ENCODE peak calls at places on chromosomes 2 and 18, in seven cellular contexts. P is bronchial epithelial cell; R is activated CD8-positive, alpha-beta T cell treated with anti-CD3 and anti-CD28 coated beads for 36 hours; V is A549; K is lung; C is astrocyte of the spinal cord; U is GM13977. Y is an unnamed sample.

GRCh38 chr2:160157861-160158813 is 41.9 kb downstream of the ITGB6 start:
- DNase-seq in P (peak), R (no peak), V (no peak), K (no peak), C (peak), U (no peak), Y (peak)

GRCh38 chr2:61135510-61135909 is 26.5 kb upstream of the C2orf74 start:
- DNase-seq in P (peak), R (no peak), V (no peak), K (no peak), C (peak), U (no peak), Y (peak)

GRCh38 chr2:160581035-160581434 is 87.4 kb upstream of the RBMS1 start:
- DNase-seq in P (peak), R (no peak), V (no peak), K (no peak), C (peak), U (no peak), Y (no peak)

GRCh38 chr2:115733190-115733775 is 1290.8 kb downstream of the DPP10 start:
- DNase-seq in P (no peak), R (no peak), V (no peak), K (no peak), C (no peak), U (no peak), Y (no peak)

GRCh38 chr2:84782717-84783442 is 98.0 kb downstream of the TRABD2A start:
- DNase-seq in P (peak), R (peak), V (no peak), K (no peak), C (no peak), U (no peak), Y (no peak)

GRCh38 chr2:15177103-15177502 is 384.0 kb downstream of the NBAS start:
- DNase-seq in P (peak), R (peak), V (no peak), K (no peak), C (peak), U (peak), Y (no peak)

GRCh38 chr2:66581461-66582363 is 146.8 kb downstream of the MEIS1 start:
- DNase-seq in P (no peak), R (no peak), V (no peak), K (peak), C (no peak), U (no peak), Y (no peak)

GRCh38 chr2:100286318-100286717 is 36.0 kb downstream of the LONRF2 start:
- DNase-seq in P (no peak), R (no peak), V (no peak), K (no peak), C (no peak), U (no peak), Y (no peak)

GRCh38 chr2:38620282-38620977 is 17.7 kb upstream of the HNRNPLL start:
- DNase-seq in P (no peak), R (no peak), V (no peak), K (no peak), C (peak), U (no peak), Y (no peak)

GRCh38 chr2:215654177-215654850 is 218.4 kb upstream of the FN1 start:
- DNase-seq in P (no peak), R (no peak), V (no peak), K (no peak), C (peak), U (no peak), Y (no peak)

GRCh38 chr2:111617804-111618576 is 266.0 kb downstream of the ANAPC1 start:
- DNase-seq in P (no peak), R (no peak), V (no peak), K (no peak), C (no peak), U (no peak), Y (no peak)

GRCh38 chr18:35890323-35890722 is 82.2 kb upstream of the RMP24 start:
- DNase-seq in P (no peak), R (no peak), V (no peak), K (no peak), C (no peak), U (no peak), Y (no peak)

GRCh38 chr18:64678048-64678447 is 529.2 kb upstream of the LINC00305 start:
- DNase-seq in P (no peak), R (no peak), V (no peak), K (no peak), C (no peak), U (no peak), Y (no peak)

GRCh38 chr2:150911766-150912280 is 349.8 kb downstream of the RBM43 start:
- DNase-seq in P (peak), R (no peak), V (peak), K (peak), C (peak), U (no peak), Y (peak)

GRCh38 chr2:30272761-30273573 is 41.6 kb downstream of the LBH start:
- DNase-seq in P (peak), R (peak), V (peak), K (no peak), C (peak), U (no peak), Y (peak)

GRCh38 chr2:232520088-232520487 is at the start of gene PRSS56:
- DNase-seq in P (no peak), R (no peak), V (no peak), K (no peak), C (no peak), U (no peak), Y (no peak)

GRCh38 chr18:37393945-37394609 is 171.5 kb downstream of the CELF4 start:
- DNase-seq in P (no peak), R (peak), V (peak), K (peak), C (peak), U (peak), Y (peak)

GRCh38 chr2:234463626-234464290 is 33.1 kb downstream of the ARL4C start:
- DNase-seq in P (peak), R (peak), V (peak), K (peak), C (no peak), U (no peak), Y (peak)

GRCh38 chr2:130288467-130289403 is 54.0 kb upstream of the IMP4 start:
- DNase-seq in P (no peak), R (no peak), V (no peak), K (no peak), C (no peak), U (no peak), Y (peak)

GRCh38 chr2:127820080-127820668 is 9.2 kb upstream of the WDR33 start:
- DNase-seq in P (no peak), R (no peak), V (no peak), K (no peak), C (no peak), U (no peak), Y (no peak)

GRCh38 chr2:127072970-127073369 is 34.0 kb downstream of the BIN1 start:
- DNase-seq in P (no peak), R (no peak), V (no peak), K (no peak), C (no peak), U (no peak), Y (no peak)

GRCh38 chr2:158685646-158686045 is 109.5 kb upstream of the DAPL1 start:
- DNase-seq in P (peak), R (no peak), V (no peak), K (peak), C (no peak), U (no peak), Y (peak)

GRCh38 chr2:66840321-66841014 is 405.5 kb downstream of the MEIS1 start:
- DNase-seq in P (peak), R (no peak), V (no peak), K (no peak), C (no peak), U (no peak), Y (no peak)

GRCh38 chr2:175251425-175252041 is 70.0 kb upstream of the ATP5MC3 start:
- DNase-seq in P (peak), R (peak), V (peak), K (no peak), C (peak), U (peak), Y (peak)

GRCh38 chr2:53970095-53970897 is 497 bp downstream of the PSME4 start:
- DNase-seq in P (no peak), R (peak), V (peak), K (peak), C (peak), U (peak), Y (peak)

DNA sequence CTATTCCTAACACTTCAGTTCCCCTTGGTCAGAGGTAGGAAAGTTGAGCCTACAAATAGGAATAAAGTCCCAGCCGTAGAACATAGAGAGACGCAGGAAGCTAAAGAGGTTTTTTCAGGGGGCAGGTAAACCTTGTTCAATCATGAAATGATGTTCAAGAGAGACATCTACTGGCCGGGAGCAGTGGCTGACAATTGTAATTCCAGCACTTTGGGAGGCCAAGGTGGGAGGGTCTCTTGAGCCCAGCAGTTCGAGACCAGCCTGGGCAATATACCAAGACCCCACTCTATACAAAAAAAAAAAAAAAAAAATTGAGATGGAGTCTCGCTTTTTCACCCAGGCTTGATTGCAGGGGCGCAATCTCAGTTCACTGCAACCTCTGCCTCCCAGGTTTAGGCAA is 66.7 kb upstream of the DNAJC10 start:
- DNase-seq in P (peak), R (peak), V (peak), K (no peak), C (peak), U (peak), Y (peak)
- TF ChIP-seq CTCF in P (peak), R (peak), V (peak), K (no peak), C (peak), U (peak), Y (peak)

GRCh38 chr18:59096098-59096779 is 43.4 kb upstream of the SEC11C start:
- DNase-seq in P (no peak), R (no peak), V (no peak), K (no peak), C (no peak), U (no peak), Y (no peak)
- TF ChIP-seq CTCF in P (no peak), R (no peak), V (no peak), K (no peak), C (no peak), U (no peak), Y (no peak)

DNA sequence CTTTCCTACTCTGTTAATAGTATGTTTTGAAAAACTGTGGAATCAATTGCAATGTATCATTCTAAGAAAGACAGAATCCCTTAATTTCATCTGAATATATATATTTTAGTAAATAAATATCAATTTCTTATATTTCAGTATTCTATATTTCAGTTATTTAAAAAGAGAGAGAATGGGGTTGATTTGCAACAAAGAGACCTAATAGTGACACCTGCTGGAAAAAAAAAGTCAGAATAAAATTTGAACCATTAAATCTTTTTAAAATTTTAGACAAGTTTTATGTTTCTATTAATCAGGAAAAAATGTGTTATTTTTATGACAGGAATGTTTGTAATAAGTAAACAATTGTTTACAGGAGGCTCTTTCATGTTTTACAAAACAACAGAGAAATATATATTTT is 20.7 kb upstream of the CCNT2 start:
- DNase-seq in P (peak), R (no peak), V (no peak), K (no peak), C (peak), U (no peak), Y (no peak)
- TF ChIP-seq CTCF in P (no peak), R (peak), V (peak), K (no peak), C (peak), U (peak), Y (peak)

DNA sequence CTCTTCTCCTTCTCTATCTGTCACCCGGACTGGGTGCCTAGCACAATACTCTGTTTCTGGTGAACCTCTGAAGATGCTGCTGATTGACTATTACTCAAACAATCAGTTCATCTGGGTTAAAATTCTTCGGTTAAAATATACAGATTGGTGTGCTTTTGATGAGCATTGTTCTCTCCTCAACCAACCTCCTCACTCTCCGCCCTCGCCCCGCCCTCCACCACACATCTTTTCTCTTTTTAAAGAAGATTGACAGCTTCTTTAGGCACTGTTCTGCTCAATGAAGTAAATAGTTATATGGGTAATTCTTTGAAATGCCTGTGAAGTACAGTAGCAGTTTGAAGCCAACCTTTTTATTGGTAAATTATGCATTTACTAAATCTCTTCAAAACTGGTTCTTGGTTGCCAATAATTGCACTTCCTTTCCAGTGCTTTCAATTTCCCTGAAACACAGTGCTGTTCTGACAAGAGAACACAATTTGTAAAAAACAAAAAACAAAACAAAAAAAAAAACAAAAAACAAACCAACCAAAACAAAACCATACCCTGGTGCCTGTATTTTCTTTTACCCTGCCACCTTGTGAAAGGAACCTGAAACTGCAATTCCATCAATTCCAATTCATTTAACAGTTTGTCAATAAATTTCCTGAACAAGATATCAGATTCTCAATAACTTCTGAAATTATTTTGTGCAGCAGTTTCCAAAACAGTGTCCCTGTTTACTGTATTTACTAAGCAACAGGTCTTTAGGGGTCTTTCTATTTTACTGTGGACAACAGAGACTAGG is 188.6 kb downstream of the LRP1B start:
- DNase-seq in P (no peak), R (no peak), V (no peak), K (no peak), C (no peak), U (no peak), Y (peak)
- TF ChIP-seq CTCF in P (peak), R (no peak), V (no peak), K (no peak), C (peak), U (peak), Y (no peak)

GRCh38 chr2:64913357-64913869 is 75.8 kb upstream of the SLC1A4 start:
- DNase-seq in P (no peak), R (peak), V (no peak), K (no peak), C (no peak), U (no peak), Y (peak)
- TF ChIP-seq CTCF in P (peak), R (peak), V (peak), K (no peak), C (peak), U (peak), Y (peak)

Y was measured in RWPE1.